ENCODE peak calls at places on chromosomes 4 and X, in seven cellular contexts. One of them, this sample, is unnamed.

GRCh38 chrX:106862972-106863688 is 40.0 kb downstream of the RIPPLY1 start:
- DNase-seq in ascending aorta: no peak
- DNase-seq in RWPE1: peak
- DNase-seq in hepatocyte: peak
- DNase-seq in BJ: no peak
- DNase-seq in cardiac muscle cell: peak
- DNase-seq in bronchial epithelial cell: peak
- DNase-seq in this sample: no peak

GRCh38 chrX:74656079-74656745 is 41.8 kb upstream of the RLIM start:
- DNase-seq in ascending aorta: no peak
- DNase-seq in RWPE1: no peak
- DNase-seq in hepatocyte: no peak
- DNase-seq in BJ: no peak
- DNase-seq in cardiac muscle cell: no peak
- DNase-seq in bronchial epithelial cell: no peak
- DNase-seq in this sample: no peak

GRCh38 chrX:47186096-47186740 is 7.4 kb upstream of the UBA1 start:
- DNase-seq in ascending aorta: no peak
- DNase-seq in RWPE1: no peak
- DNase-seq in hepatocyte: no peak
- DNase-seq in BJ: no peak
- DNase-seq in cardiac muscle cell: no peak
- DNase-seq in bronchial epithelial cell: no peak
- DNase-seq in this sample: no peak

GRCh38 chr4:22514431-22514830 is 1.4 kb downstream of the ADGRA3 start:
- DNase-seq in ascending aorta: no peak
- DNase-seq in RWPE1: no peak
- DNase-seq in hepatocyte: no peak
- DNase-seq in BJ: no peak
- DNase-seq in cardiac muscle cell: no peak
- DNase-seq in bronchial epithelial cell: no peak
- DNase-seq in this sample: no peak

GRCh38 chr4:137755033-137755471 is 222.8 kb upstream of the PCDH18 start:
- DNase-seq in ascending aorta: no peak
- DNase-seq in RWPE1: peak
- DNase-seq in hepatocyte: no peak
- DNase-seq in BJ: peak
- DNase-seq in cardiac muscle cell: no peak
- DNase-seq in bronchial epithelial cell: peak
- DNase-seq in this sample: no peak

GRCh38 chr4:78704981-78705757 is 71.0 kb upstream of the BMP2K start:
- DNase-seq in ascending aorta: no peak
- DNase-seq in RWPE1: peak
- DNase-seq in hepatocyte: peak
- DNase-seq in BJ: peak
- DNase-seq in cardiac muscle cell: no peak
- DNase-seq in bronchial epithelial cell: peak
- DNase-seq in this sample: peak

GRCh38 chrX:128891554-128891953 is 631.7 kb downstream of the SMARCA1 start:
- DNase-seq in ascending aorta: no peak
- DNase-seq in RWPE1: no peak
- DNase-seq in hepatocyte: no peak
- DNase-seq in BJ: no peak
- DNase-seq in cardiac muscle cell: no peak
- DNase-seq in bronchial epithelial cell: no peak
- DNase-seq in this sample: no peak

GRCh38 chr4:102438396-102438795 is 62.8 kb upstream of the NFKB1 start:
- DNase-seq in ascending aorta: no peak
- DNase-seq in RWPE1: no peak
- DNase-seq in hepatocyte: no peak
- DNase-seq in BJ: no peak
- DNase-seq in cardiac muscle cell: no peak
- DNase-seq in bronchial epithelial cell: peak
- DNase-seq in this sample: no peak

GRCh38 chr4:93029774-93030173 is 726.0 kb downstream of the GRID2 start:
- DNase-seq in ascending aorta: no peak
- DNase-seq in RWPE1: no peak
- DNase-seq in hepatocyte: no peak
- DNase-seq in BJ: no peak
- DNase-seq in cardiac muscle cell: no peak
- DNase-seq in bronchial epithelial cell: no peak
- DNase-seq in this sample: no peak

GRCh38 chrX:43971966-43972961 is 926 bp downstream of the NDP start:
- DNase-seq in ascending aorta: no peak
- DNase-seq in RWPE1: no peak
- DNase-seq in hepatocyte: peak
- DNase-seq in BJ: no peak
- DNase-seq in cardiac muscle cell: no peak
- DNase-seq in bronchial epithelial cell: peak
- DNase-seq in this sample: no peak

GRCh38 chrX:110600745-110601310 is 194.8 kb downstream of the CHRDL1 start:
- DNase-seq in ascending aorta: no peak
- DNase-seq in RWPE1: no peak
- DNase-seq in hepatocyte: no peak
- DNase-seq in BJ: peak
- DNase-seq in cardiac muscle cell: no peak
- DNase-seq in bronchial epithelial cell: no peak
- DNase-seq in this sample: no peak

GRCh38 chr4:142519342-142519741 is 326.8 kb downstream of the INPP4B start:
- DNase-seq in ascending aorta: no peak
- DNase-seq in RWPE1: peak
- DNase-seq in hepatocyte: no peak
- DNase-seq in BJ: no peak
- DNase-seq in cardiac muscle cell: no peak
- DNase-seq in bronchial epithelial cell: no peak
- DNase-seq in this sample: no peak

GRCh38 chr4:113943085-113943484 is 36.4 kb downstream of the ARSJ start:
- DNase-seq in ascending aorta: no peak
- DNase-seq in RWPE1: no peak
- DNase-seq in hepatocyte: no peak
- DNase-seq in BJ: no peak
- DNase-seq in cardiac muscle cell: no peak
- DNase-seq in bronchial epithelial cell: no peak
- DNase-seq in this sample: no peak

DNA sequence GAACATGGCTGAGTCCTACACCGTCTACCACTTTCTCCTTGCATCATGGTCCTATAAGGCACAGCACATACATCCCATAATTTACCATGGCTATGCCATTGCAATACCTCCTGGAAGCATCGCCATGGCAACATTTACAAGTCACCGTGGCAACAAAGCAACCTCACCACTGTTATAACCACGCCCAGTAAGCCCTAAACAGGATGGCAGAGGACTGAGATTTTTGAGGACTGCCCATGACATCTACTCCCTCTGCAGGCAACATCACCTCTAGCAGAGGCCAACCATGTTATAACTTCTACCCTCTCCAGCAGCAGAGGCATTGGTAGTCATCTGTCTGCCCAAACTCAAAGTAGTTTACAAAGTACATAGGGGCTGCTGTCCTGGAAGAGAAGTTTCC is 29.7 kb downstream of the BCOR start:
- DNase-seq in ascending aorta: no peak
- DNase-seq in RWPE1: peak
- DNase-seq in hepatocyte: no peak
- DNase-seq in BJ: no peak
- DNase-seq in cardiac muscle cell: no peak
- DNase-seq in bronchial epithelial cell: peak
- DNase-seq in this sample: no peak
- TF ChIP-seq CTCF in ascending aorta: no peak
- TF ChIP-seq CTCF in RWPE1: no peak
- TF ChIP-seq CTCF in hepatocyte: no peak
- TF ChIP-seq CTCF in BJ: no peak
- TF ChIP-seq CTCF in cardiac muscle cell: no peak
- TF ChIP-seq CTCF in bronchial epithelial cell: no peak
- TF ChIP-seq CTCF in this sample: no peak

DNA sequence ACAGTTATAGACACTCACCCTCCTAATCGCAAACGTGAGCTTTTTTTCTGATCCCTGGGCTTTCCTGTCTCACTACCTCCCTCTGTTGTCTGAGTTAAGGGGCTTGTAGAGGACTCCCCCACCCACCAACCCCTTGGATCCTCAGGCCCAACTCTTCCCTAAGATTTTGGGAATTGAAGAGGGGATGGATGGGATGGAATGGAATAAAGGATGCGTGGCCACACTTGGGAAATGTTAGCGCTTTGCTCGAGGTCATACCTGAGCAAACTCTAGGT is 1.5 kb downstream of the CNKSR2 start:
- DNase-seq in ascending aorta: no peak
- DNase-seq in RWPE1: no peak
- DNase-seq in hepatocyte: peak
- DNase-seq in BJ: no peak
- DNase-seq in cardiac muscle cell: peak
- DNase-seq in bronchial epithelial cell: no peak
- DNase-seq in this sample: no peak
- TF ChIP-seq CTCF in ascending aorta: no peak
- TF ChIP-seq CTCF in RWPE1: no peak
- TF ChIP-seq CTCF in hepatocyte: peak
- TF ChIP-seq CTCF in BJ: no peak
- TF ChIP-seq CTCF in cardiac muscle cell: no peak
- TF ChIP-seq CTCF in bronchial epithelial cell: no peak
- TF ChIP-seq CTCF in this sample: no peak

GRCh38 chrX:134727363-134727762 is 69.1 kb upstream of the PLAC1 start:
- DNase-seq in ascending aorta: no peak
- DNase-seq in RWPE1: no peak
- DNase-seq in hepatocyte: no peak
- DNase-seq in BJ: no peak
- DNase-seq in cardiac muscle cell: no peak
- DNase-seq in bronchial epithelial cell: peak
- DNase-seq in this sample: no peak
- TF ChIP-seq CTCF in ascending aorta: no peak
- TF ChIP-seq CTCF in RWPE1: no peak
- TF ChIP-seq CTCF in hepatocyte: peak
- TF ChIP-seq CTCF in BJ: no peak
- TF ChIP-seq CTCF in cardiac muscle cell: peak
- TF ChIP-seq CTCF in bronchial epithelial cell: peak
- TF ChIP-seq CTCF in this sample: peak

GRCh38 chrX:50913520-50913919 is 3.0 kb downstream of the BMP15 start:
- DNase-seq in ascending aorta: no peak
- DNase-seq in RWPE1: no peak
- DNase-seq in hepatocyte: no peak
- DNase-seq in BJ: no peak
- DNase-seq in cardiac muscle cell: no peak
- DNase-seq in bronchial epithelial cell: peak
- DNase-seq in this sample: no peak
- TF ChIP-seq CTCF in ascending aorta: no peak
- TF ChIP-seq CTCF in RWPE1: no peak
- TF ChIP-seq CTCF in hepatocyte: no peak
- TF ChIP-seq CTCF in BJ: no peak
- TF ChIP-seq CTCF in cardiac muscle cell: no peak
- TF ChIP-seq CTCF in bronchial epithelial cell: no peak
- TF ChIP-seq CTCF in this sample: no peak

GRCh38 chrX:69424161-69424560 is 80.0 kb upstream of the NALF2 start:
- DNase-seq in ascending aorta: no peak
- DNase-seq in RWPE1: no peak
- DNase-seq in hepatocyte: peak
- DNase-seq in BJ: no peak
- DNase-seq in cardiac muscle cell: peak
- DNase-seq in bronchial epithelial cell: peak
- DNase-seq in this sample: no peak
- TF ChIP-seq CTCF in ascending aorta: peak
- TF ChIP-seq CTCF in RWPE1: peak
- TF ChIP-seq CTCF in hepatocyte: peak
- TF ChIP-seq CTCF in BJ: peak
- TF ChIP-seq CTCF in cardiac muscle cell: peak
- TF ChIP-seq CTCF in bronchial epithelial cell: no peak
- TF ChIP-seq CTCF in this sample: peak

GRCh38 chrX:123975180-123975579 is 13.7 kb downstream of the STAG2 start:
- DNase-seq in ascending aorta: no peak
- DNase-seq in RWPE1: no peak
- DNase-seq in hepatocyte: no peak
- DNase-seq in BJ: no peak
- DNase-seq in cardiac muscle cell: no peak
- DNase-seq in bronchial epithelial cell: peak
- DNase-seq in this sample: no peak

GRCh38 chrX:123971963-123972362 is 10.5 kb downstream of the STAG2 start:
- DNase-seq in ascending aorta: no peak
- DNase-seq in RWPE1: no peak
- DNase-seq in hepatocyte: no peak
- DNase-seq in BJ: no peak
- DNase-seq in cardiac muscle cell: no peak
- DNase-seq in bronchial epithelial cell: no peak
- DNase-seq in this sample: no peak

DNA sequence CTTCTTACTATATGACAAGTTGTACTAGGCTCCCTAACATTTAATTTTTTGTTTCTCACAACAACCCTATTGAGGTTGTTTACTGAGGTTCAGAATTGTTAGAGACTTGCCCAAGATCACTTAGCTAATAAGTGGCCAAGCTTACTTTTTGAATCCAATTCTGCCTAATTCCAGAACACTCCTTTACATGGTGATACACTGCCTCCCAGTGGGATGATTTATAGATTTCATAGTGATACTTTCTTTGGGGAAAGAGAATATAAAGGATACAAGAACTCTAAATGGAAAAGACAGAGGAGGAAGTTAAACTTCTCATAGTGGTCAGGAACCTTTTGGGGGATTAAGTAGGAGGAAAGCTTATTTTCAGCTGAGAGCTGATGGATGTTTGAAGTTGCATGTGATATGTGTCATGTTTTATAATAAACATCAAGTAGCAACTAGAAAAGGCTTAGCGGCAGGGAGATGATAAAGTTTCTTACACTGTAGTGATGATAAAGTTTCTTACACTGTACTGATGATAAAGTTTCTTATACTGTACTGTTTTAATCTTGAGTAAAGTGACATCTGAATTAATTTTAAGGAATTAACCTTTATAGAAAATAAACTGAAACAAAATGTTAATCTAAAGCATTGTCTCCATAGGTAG is 15.3 kb downstream of the STAG2 start:
- DNase-seq in ascending aorta: no peak
- DNase-seq in RWPE1: peak
- DNase-seq in hepatocyte: peak
- DNase-seq in BJ: no peak
- DNase-seq in cardiac muscle cell: no peak
- DNase-seq in bronchial epithelial cell: peak
- DNase-seq in this sample: no peak
- TF ChIP-seq CTCF in ascending aorta: peak
- TF ChIP-seq CTCF in RWPE1: peak
- TF ChIP-seq CTCF in hepatocyte: peak
- TF ChIP-seq CTCF in BJ: peak
- TF ChIP-seq CTCF in cardiac muscle cell: peak
- TF ChIP-seq CTCF in bronchial epithelial cell: peak
- TF ChIP-seq CTCF in this sample: peak